ENCODE peak calls at places on chromosome 6, in ten cellular contexts. W is right lobe of liver; Z is GM19239; P is cardiac muscle cell; L is activated T-helper 1 cell treated with Interleukin-2 at 50 U/mL for 16 hours; X is PC-3; N is COR-L47; G is iPS-NIHi11; V is stimulated activated CD4-positive, alpha-beta T cell treated with anti-CD3 and anti-CD28 coated beads, TNF-alpha, amount 100 ng/mL, for 24 hours; H is mesendoderm. Y is an unnamed sample.

GRCh38 chr6:143680157-143680556 is 2.4 kb downstream of the PHACTR2 start:
- DNase-seq in W (no peak), Z (no peak), P (no peak), L (no peak), X (no peak), N (no peak), G (no peak), V (no peak), H (peak), Y (no peak)

GRCh38 chr6:142863981-142864380 is 81.0 kb downstream of the HIVEP2 start:
- DNase-seq in W (no peak), Z (no peak), P (no peak), L (no peak), X (no peak), N (no peak), G (peak), V (no peak), H (no peak), Y (no peak)

GRCh38 chr6:2853766-2854393 is 12.2 kb upstream of the SERPINB1 start:
- DNase-seq in W (peak), Z (no peak), P (peak), L (peak), X (peak), N (peak), G (peak), V (peak), H (peak), Y (peak)

GRCh38 chr6:87287251-87287650 is 35.1 kb upstream of the SMIM8 start:
- DNase-seq in W (no peak), Z (no peak), P (no peak), L (no peak), X (peak), N (no peak), G (no peak), V (no peak), H (no peak), Y (no peak)

GRCh38 chr6:1604347-1604990 is 5.2 kb upstream of the FOXC1 start:
- DNase-seq in W (peak), Z (no peak), P (peak), L (peak), X (peak), N (peak), G (peak), V (peak), H (peak), Y (no peak)

GRCh38 chr6:107674995-107675738 is 148.9 kb downstream of the SCML4 start:
- DNase-seq in W (peak), Z (peak), P (peak), L (peak), X (peak), N (peak), G (peak), V (peak), H (peak), Y (no peak)

GRCh38 chr6:132713355-132714134 is at the start of gene VNN1:
- DNase-seq in W (peak), Z (no peak), P (no peak), L (no peak), X (no peak), N (no peak), G (no peak), V (no peak), H (no peak), Y (no peak)

GRCh38 chr6:144749263-144749662 is 464.1 kb downstream of the UTRN start:
- DNase-seq in W (no peak), Z (no peak), P (no peak), L (no peak), X (no peak), N (peak), G (no peak), V (no peak), H (no peak), Y (no peak)

GRCh38 chr6:112253842-112254816 is at the start of gene LAMA4:
- DNase-seq in W (peak), Z (no peak), P (peak), L (no peak), X (peak), N (no peak), G (peak), V (no peak), H (peak), Y (peak)

GRCh38 chr6:14621518-14621917 is 503.9 kb downstream of the CD83 start:
- DNase-seq in W (no peak), Z (no peak), P (peak), L (no peak), X (no peak), N (no peak), G (no peak), V (no peak), H (no peak), Y (no peak)

GRCh38 chr6:3999800-4000661 is 78.9 kb downstream of the FAM217A start:
- DNase-seq in W (no peak), Z (no peak), P (no peak), L (no peak), X (no peak), N (no peak), G (peak), V (no peak), H (no peak), Y (no peak)

GRCh38 chr6:44671333-44671732 is 283.8 kb downstream of the CDC5L start:
- DNase-seq in W (no peak), Z (no peak), P (no peak), L (no peak), X (no peak), N (no peak), G (no peak), V (no peak), H (no peak), Y (no peak)

GRCh38 chr6:132122871-132123270 is 171.7 kb upstream of the CCN2 start:
- DNase-seq in W (no peak), Z (no peak), P (peak), L (no peak), X (no peak), N (peak), G (no peak), V (no peak), H (no peak), Y (no peak)

GRCh38 chr6:93549868-93550267 is 130.5 kb upstream of the EPHA7 start:
- DNase-seq in W (no peak), Z (no peak), P (no peak), L (no peak), X (peak), N (no peak), G (no peak), V (no peak), H (no peak), Y (no peak)

GRCh38 chr6:31572041-31572911 is at the start of gene LTA:
- DNase-seq in W (no peak), Z (no peak), P (no peak), L (peak), X (no peak), N (no peak), G (no peak), V (no peak), H (no peak), Y (no peak)

GRCh38 chr6:107679457-107679856 is 144.7 kb downstream of the SCML4 start:
- DNase-seq in W (no peak), Z (no peak), P (peak), L (no peak), X (no peak), N (no peak), G (peak), V (no peak), H (peak), Y (no peak)

GRCh38 chr6:14518515-14519217 is 401.1 kb downstream of the CD83 start:
- DNase-seq in W (no peak), Z (no peak), P (peak), L (no peak), X (no peak), N (no peak), G (no peak), V (no peak), H (no peak), Y (peak)

GRCh38 chr6:134537146-134537555 is 219.2 kb upstream of the SGK1 start:
- DNase-seq in W (no peak), Z (no peak), P (peak), L (no peak), X (peak), N (no peak), G (peak), V (no peak), H (peak), Y (no peak)

GRCh38 chr6:142207265-142207877 is 60.3 kb downstream of the VTA1 start:
- DNase-seq in W (peak), Z (no peak), P (peak), L (peak), X (peak), N (peak), G (peak), V (no peak), H (peak), Y (no peak)

GRCh38 chr6:138541793-138542481 is 42.6 kb upstream of the NHSL1 start:
- DNase-seq in W (no peak), Z (no peak), P (peak), L (no peak), X (no peak), N (no peak), G (no peak), V (no peak), H (peak), Y (no peak)

GRCh38 chr6:52362443-52363221 is 681 bp downstream of the PAQR8 start:
- DNase-seq in W (peak), Z (peak), P (peak), L (peak), X (no peak), N (peak), G (peak), V (peak), H (peak), Y (no peak)

GRCh38 chr6:31293343-31293742 is 21.5 kb upstream of the HLA-C start:
- DNase-seq in W (no peak), Z (no peak), P (peak), L (no peak), X (peak), N (no peak), G (peak), V (no peak), H (peak), Y (no peak)

GRCh38 chr6:163739968-163740367 is 325.4 kb downstream of the QKI start:
- DNase-seq in W (no peak), Z (no peak), P (no peak), L (no peak), X (no peak), N (no peak), G (no peak), V (no peak), H (no peak), Y (no peak)

GRCh38 chr6:44663860-44664584 is 276.5 kb downstream of the CDC5L start:
- DNase-seq in W (no peak), Z (no peak), P (no peak), L (no peak), X (no peak), N (no peak), G (no peak), V (no peak), H (no peak), Y (no peak)

GRCh38 chr6:122432816-122433215 is 33.4 kb downstream of the HSF2 start:
- DNase-seq in W (no peak), Z (no peak), P (no peak), L (no peak), X (no peak), N (no peak), G (no peak), V (no peak), H (no peak), Y (no peak)

GRCh38 chr6:34052918-34053608 is 92.8 kb downstream of the GRM4 start:
- DNase-seq in W (no peak), Z (no peak), P (no peak), L (no peak), X (no peak), N (no peak), G (no peak), V (no peak), H (peak), Y (no peak)

GRCh38 chr6:145015739-145016558 is 719.4 kb downstream of the EPM2A start:
- DNase-seq in W (no peak), Z (no peak), P (peak), L (no peak), X (peak), N (no peak), G (peak), V (peak), H (peak), Y (no peak)

GRCh38 chr6:164967102-164967501 is 342.3 kb downstream of the C6orf118 start:
- DNase-seq in W (no peak), Z (no peak), P (no peak), L (no peak), X (no peak), N (no peak), G (no peak), V (no peak), H (peak), Y (no peak)

GRCh38 chr6:129345890-129346289 is 364.1 kb downstream of the ARHGAP18 start:
- DNase-seq in W (no peak), Z (no peak), P (peak), L (no peak), X (peak), N (no peak), G (no peak), V (no peak), H (no peak), Y (no peak)

GRCh38 chr6:40962241-40962640 is 76.8 kb downstream of the UNC5CL start:
- DNase-seq in W (no peak), Z (peak), P (peak), L (no peak), X (peak), N (no peak), G (peak), V (no peak), H (peak), Y (peak)

Y was measured in esophagus muscularis mucosa.